ENCODE peak calls at places on chromosomes 16 and 17, in ten cellular contexts. J is IMR-90; R is body of pancreas; A is stomach; Q is heart right ventricle; Y is right lobe of liver; S is AG04450; U is GM23248; V is CD8-positive, alpha-beta memory T cell; T is suprapubic skin. O is an unnamed sample.

GRCh38 chr17:44358066-44358465 is 5.6 kb downstream of the FAM171A2 start:
- DNase-seq in J (no peak), T (peak; percentile 64), U (no peak), Q (no peak), S (no peak), Y (no peak), R (no peak), A (no peak), V (no peak), O (no peak)

GRCh38 chr17:37828313-37829124 is 83.7 kb upstream of the HNF1B start:
- DNase-seq in S (no peak), Q (no peak), J (peak; percentile 28), Y (no peak), A (no peak), U (peak; percentile 40), R (peak; percentile 56), V (no peak), T (peak; percentile 37), O (no peak)

GRCh38 chr16:69131749-69132423 is 502 bp downstream of the CHTF8 start:
- DNase-seq in V (peak; percentile 61), U (peak; percentile 82), Y (peak; percentile 77), A (peak; percentile 75), S (peak; percentile 48), J (peak; percentile 81), T (peak; percentile 81), Q (peak; percentile 78), R (peak; percentile 84), O (peak; percentile 78)

GRCh38 chr17:76981545-76982295 is 113.5 kb downstream of the MGAT5B start:
- DNase-seq in Q (no peak), R (no peak), J (no peak), V (no peak), A (no peak), U (no peak), S (no peak), Y (no peak), T (no peak), O (no peak)

GRCh38 chr16:19384656-19385055 is 33.0 kb upstream of the TMC5 start:
- DNase-seq in A (peak; percentile 91), U (no peak), J (no peak), V (no peak), Q (no peak), Y (no peak), S (no peak), R (peak; percentile 81), T (no peak), O (no peak)

GRCh38 chr17:77445030-77445907 is 304.5 kb downstream of the SEC14L1 start:
- DNase-seq in A (peak; percentile 57), T (no peak), U (peak; percentile 80), Y (no peak), R (peak; percentile 67), J (peak; percentile 66), V (peak; percentile 96), Q (no peak), S (no peak), O (peak; percentile 92)

GRCh38 chr16:11742041-11742535 is 569 bp downstream of the TXNDC11 start:
- DNase-seq in T (peak; percentile 84), V (no peak), A (peak; percentile 58), Q (peak; percentile 52), R (peak; percentile 64), Y (peak; percentile 65), S (no peak), U (no peak), J (no peak), O (peak; percentile 57)

GRCh38 chr17:38562903-38563302 is 42.8 kb downstream of the SRCIN1 start:
- DNase-seq in J (no peak), A (no peak), Q (no peak), V (no peak), U (no peak), R (no peak), Y (no peak), S (no peak), T (no peak), O (no peak)

GRCh38 chr17:33832295-33832694 is 422.8 kb upstream of the CCL2 start:
- DNase-seq in V (no peak), U (no peak), S (no peak), R (no peak), A (no peak), Q (no peak), T (no peak), Y (no peak), J (no peak), O (no peak)

GRCh38 chr17:22453181-22453580 is 760.9 kb downstream of the KCNJ18 start:
- DNase-seq in Q (no peak), A (no peak), T (peak; percentile 63), S (no peak), U (no peak), R (no peak), Y (no peak), J (no peak), V (no peak), O (no peak)
- H3K9me3 ChIP-seq in Q (peaks cover 13% of the 10 kb centered on the region), A (peaks cover 6% of the 10 kb centered on the region), T (peaks cover 4% of the 10 kb centered on the region), S (peaks cover 23% of the 10 kb centered on the region), U (no peaks in the 10 kb centered on the region), R (peaks cover 15% of the 10 kb centered on the region), Y (no peaks in the 10 kb centered on the region), J (peaks cover 13% of the 10 kb centered on the region), V (no peaks in the 10 kb centered on the region), O (peaks cover 7% of the 10 kb centered on the region)

DNA sequence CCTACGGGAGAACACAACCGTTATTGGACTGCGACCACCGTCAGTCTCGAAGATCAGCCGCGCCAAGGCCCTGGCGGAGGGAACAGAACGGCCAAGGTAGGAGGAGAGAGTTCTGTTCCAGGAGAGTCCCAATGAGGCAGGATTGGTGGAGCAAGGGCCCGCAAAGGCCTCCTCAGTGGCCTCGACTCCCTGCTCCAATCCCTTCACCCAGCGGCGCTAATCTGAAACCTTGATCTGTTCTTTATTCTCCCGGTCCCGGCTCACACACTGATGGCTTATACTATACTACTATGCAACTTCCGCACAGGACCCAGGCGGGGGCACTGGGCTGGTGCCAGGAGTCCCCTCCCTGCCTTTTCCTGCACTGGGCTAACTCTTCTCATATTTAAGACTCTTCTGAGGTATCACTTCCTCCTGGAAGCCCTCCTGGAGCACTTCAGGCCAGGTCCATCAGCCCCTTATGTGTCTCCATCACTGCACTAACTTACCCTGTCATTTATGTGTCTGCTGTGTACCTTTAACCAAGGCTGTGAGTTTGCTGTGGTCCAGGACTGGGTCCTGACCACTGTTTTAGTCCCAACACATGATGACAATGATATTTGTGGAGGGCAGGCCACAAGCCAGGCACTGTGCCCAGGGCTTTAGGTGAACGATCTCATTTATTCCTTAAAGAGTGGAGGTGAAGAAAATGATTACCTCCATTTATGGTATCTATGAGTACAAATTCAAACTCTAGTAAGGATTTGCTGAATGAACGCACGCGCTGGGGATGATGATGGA is 6.9 kb downstream of the CCDC102A start:
- DNase-seq in J (no peak), Q (no peak), T (no peak), U (no peak), V (no peak), Y (peak; percentile 40), A (no peak), S (no peak), R (no peak), O (no peak)
- H3K4me3 ChIP-seq in J (no peak overlapping the region), Q (no peak overlapping the region), T (no peak overlapping the region), U (no peak overlapping the region), V (peak overlapping the region; percentile 56), Y (no peak overlapping the region), A (no peak overlapping the region), S (no peak overlapping the region), R (no peak overlapping the region), O (peak overlapping the region; percentile 58)

DNA sequence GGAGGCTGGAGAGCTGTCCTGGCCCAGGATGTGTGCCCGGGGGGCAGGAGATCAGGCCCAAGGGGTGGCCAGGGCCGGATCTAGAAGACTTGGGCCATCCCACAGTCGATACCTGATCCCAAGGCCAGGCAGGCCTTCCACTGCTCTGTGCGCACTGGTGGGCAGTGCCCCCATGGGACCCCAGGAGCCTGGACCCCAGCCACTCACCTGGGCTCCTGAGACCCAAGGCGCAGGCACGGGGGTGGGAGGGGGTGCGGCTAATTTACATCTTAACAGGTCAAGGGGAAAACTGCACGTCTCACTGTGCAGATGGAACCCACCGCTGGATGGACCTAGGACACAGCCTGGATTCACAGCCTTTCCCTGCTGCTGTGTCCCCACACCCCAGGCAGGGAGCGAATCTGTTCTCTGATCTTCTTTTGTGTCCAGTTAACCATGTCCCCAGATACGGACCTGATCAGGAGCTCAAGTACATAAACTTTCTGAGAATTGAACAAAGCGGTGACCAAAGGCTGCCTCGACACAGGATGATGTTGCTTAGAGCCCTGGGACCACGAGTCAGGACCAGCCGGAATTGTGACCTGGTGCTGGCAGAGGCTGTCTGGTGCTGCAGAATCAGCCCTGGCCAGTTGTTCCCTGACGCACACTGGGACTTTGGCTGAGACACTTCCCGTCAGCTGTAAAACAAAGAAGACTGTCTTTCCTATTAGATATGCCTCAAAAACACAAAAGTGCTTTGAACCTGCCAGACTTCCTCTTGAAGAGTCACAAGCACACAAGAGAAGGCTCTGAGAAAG is 60.6 kb downstream of the TNFRSF13B start:
- DNase-seq in Y (peak; percentile 37), J (no peak), A (peak; percentile 18), V (no peak), S (no peak), R (no peak), U (no peak), T (no peak), Q (no peak), O (no peak)
- H3K27ac ChIP-seq in Y (no peak overlapping the region), J (no peak overlapping the region), A (no peak overlapping the region), V (no peak overlapping the region), S (no peak overlapping the region), R (no peak overlapping the region), U (no peak overlapping the region), T (no peak overlapping the region), Q (no peak overlapping the region), O (no peak overlapping the region)

GRCh38 chr16:35792516-35793285 is 2333.3 kb downstream of the TP53TG3F start:
- DNase-seq in V (no peak), Q (no peak), J (no peak), A (no peak), Y (no peak), S (no peak), T (no peak), R (no peak), U (no peak), O (no peak)

GRCh38 chr16:35797811-35798210 is 2338.4 kb downstream of the TP53TG3F start:
- DNase-seq in T (no peak), R (no peak), Y (no peak), A (no peak), J (no peak), U (no peak), Q (no peak), S (no peak), V (no peak), O (no peak)

GRCh38 chr16:35798885-35799426 is 2339.5 kb downstream of the TP53TG3F start:
- DNase-seq in S (no peak), Y (no peak), R (no peak), T (no peak), V (no peak), U (no peak), A (no peak), Q (peak; percentile 71), J (no peak), O (no peak)

DNA sequence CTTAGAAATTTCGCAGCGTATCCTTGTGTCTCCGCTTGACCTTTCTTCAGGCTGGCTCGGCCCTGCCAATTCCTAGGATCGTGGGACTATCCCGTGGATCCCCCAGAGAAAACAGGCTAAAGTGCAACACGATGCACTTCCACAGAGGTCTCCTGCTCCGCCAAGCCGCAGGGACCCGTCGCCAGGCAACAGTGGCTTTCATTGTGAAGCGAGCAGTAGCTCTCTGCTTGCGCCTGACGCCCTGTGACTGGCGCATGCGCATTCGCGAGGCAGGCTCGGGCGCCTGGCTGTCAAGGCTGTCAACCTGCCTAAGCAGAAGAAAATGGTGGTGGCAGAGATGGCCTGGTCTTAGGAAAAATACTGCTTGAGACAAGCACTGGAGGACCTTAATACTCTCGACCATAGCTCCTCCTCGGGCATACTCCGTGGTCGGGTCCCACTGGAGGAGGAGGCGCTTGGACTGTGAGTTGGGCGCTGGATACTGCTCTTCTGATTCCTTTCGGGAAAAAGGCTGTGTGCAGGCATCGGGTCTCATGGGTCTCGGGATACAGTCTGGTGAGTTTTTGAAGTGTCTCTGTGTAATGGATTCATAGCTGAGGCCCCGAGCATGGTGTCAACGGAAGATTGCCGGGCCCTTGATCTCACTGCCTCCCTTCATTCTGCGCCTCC is 2336.1 kb downstream of the TP53TG3F start:
- DNase-seq in Y (no peak), R (no peak), S (no peak), V (no peak), U (no peak), A (no peak), T (no peak), J (no peak), Q (no peak), O (no peak)
- H3K9me3 ChIP-seq in Y (no peaks in the 10 kb centered on the region), R (no peaks in the 10 kb centered on the region), S (peaks cover 61% of the 10 kb centered on the region), V (no peaks in the 10 kb centered on the region), U (no peaks in the 10 kb centered on the region), A (no peaks in the 10 kb centered on the region), T (peaks cover 19% of the 10 kb centered on the region), J (peaks cover 34% of the 10 kb centered on the region), Q (no peaks in the 10 kb centered on the region), O (peaks cover 5% of the 10 kb centered on the region)

O was measured in CD4-positive, CD25-positive, alpha-beta regulatory T cell.